ENCODE peak calls at places on chromosomes 2 and 18, in four cellular contexts. K, U, B and W are unnamed samples.

GRCh38 chr18:2692508-2692907 is 37.0 kb downstream of the SMCHD1 start:
- DNase-seq in K (no peak), U (no peak), B (no peak), W (no peak)

GRCh38 chr2:10187661-10188060 is 65.1 kb downstream of the RRM2 start:
- DNase-seq in K (no peak), U (no peak), B (no peak), W (no peak)

GRCh38 chr2:25700221-25700660 is 26.9 kb upstream of the DTNB start:
- DNase-seq in K (peak), U (no peak), B (no peak), W (no peak)

GRCh38 chr2:240820014-240820606 is at the start of gene KIF1A:
- DNase-seq in K (no peak), U (peak), B (no peak), W (no peak)

GRCh38 chr18:77143196-77143595 is 10.6 kb upstream of the MBP start:
- DNase-seq in K (no peak), U (no peak), B (no peak), W (no peak)

GRCh38 chr18:58754544-58755068 is 83.3 kb downstream of the MALT1 start:
- DNase-seq in K (no peak), U (no peak), B (peak), W (no peak)

GRCh38 chr18:63578357-63578958 is 8.7 kb upstream of the SERPINB13 start:
- DNase-seq in K (no peak), U (peak), B (no peak), W (no peak)

GRCh38 chr2:200658278-200658864 is 72.6 kb downstream of the AOX1 start:
- DNase-seq in K (no peak), U (no peak), B (no peak), W (no peak)

GRCh38 chr2:238872026-238872425 is 24.1 kb downstream of the TWIST2 start:
- DNase-seq in K (no peak), U (no peak), B (no peak), W (no peak)

GRCh38 chr2:164810843-164811242 is 30.8 kb downstream of the COBLL1 start:
- DNase-seq in K (no peak), U (no peak), B (no peak), W (no peak)

GRCh38 chr18:6884944-6885343 is 155.4 kb downstream of the ARHGAP28 start:
- DNase-seq in K (no peak), U (no peak), B (no peak), W (no peak)

GRCh38 chr2:186841940-186842339 is 7.0 kb downstream of the ZSWIM2 start:
- DNase-seq in K (no peak), U (no peak), B (no peak), W (no peak)

GRCh38 chr2:178268435-178268834 is 74.1 kb downstream of the OSBPL6 start:
- DNase-seq in K (no peak), U (no peak), B (no peak), W (no peak)

GRCh38 chr2:149160701-149161217 is 122.3 kb downstream of the LYPD6B start:
- DNase-seq in K (no peak), U (no peak), B (no peak), W (no peak)

GRCh38 chr2:44348385-44348784 is 12.9 kb downstream of the PREPL start:
- DNase-seq in K (no peak), U (no peak), B (no peak), W (no peak)

GRCh38 chr2:152453129-152453642 is 118.2 kb downstream of the FMNL2 start:
- DNase-seq in K (no peak), U (peak), B (no peak), W (no peak)

GRCh38 chr18:12694032-12694431 is 8.5 kb downstream of the CEP76 start:
- DNase-seq in K (no peak), U (no peak), B (no peak), W (no peak)

GRCh38 chr2:43484323-43484930 is 111.4 kb downstream of the THADA start:
- DNase-seq in K (peak), U (no peak), B (no peak), W (no peak)

GRCh38 chr2:217794133-217794986 is 208.4 kb downstream of the TNS1 start:
- DNase-seq in K (no peak), U (no peak), B (no peak), W (peak)

GRCh38 chr2:215410932-215411285 is 25.0 kb downstream of the FN1 start:
- DNase-seq in K (peak), U (no peak), B (no peak), W (no peak)

GRCh38 chr2:112920923-112921532 is 10.1 kb downstream of the IL37 start:
- DNase-seq in K (peak), U (no peak), B (no peak), W (no peak)

GRCh38 chr18:28581503-28582169 is 404.7 kb upstream of the CDH2 start:
- DNase-seq in K (no peak), U (no peak), B (no peak), W (no peak)

GRCh38 chr2:26355038-26355995 is 8.7 kb upstream of the ADGRF3 start:
- DNase-seq in K (peak), U (no peak), B (no peak), W (no peak)

GRCh38 chr18:51190000-51190399 is 7.5 kb downstream of the MEX3C start:
- DNase-seq in K (no peak), U (no peak), B (no peak), W (no peak)

GRCh38 chr18:48924621-48925601 is 25.9 kb downstream of the SMAD7 start:
- DNase-seq in K (no peak), U (no peak), B (no peak), W (no peak)

DNA sequence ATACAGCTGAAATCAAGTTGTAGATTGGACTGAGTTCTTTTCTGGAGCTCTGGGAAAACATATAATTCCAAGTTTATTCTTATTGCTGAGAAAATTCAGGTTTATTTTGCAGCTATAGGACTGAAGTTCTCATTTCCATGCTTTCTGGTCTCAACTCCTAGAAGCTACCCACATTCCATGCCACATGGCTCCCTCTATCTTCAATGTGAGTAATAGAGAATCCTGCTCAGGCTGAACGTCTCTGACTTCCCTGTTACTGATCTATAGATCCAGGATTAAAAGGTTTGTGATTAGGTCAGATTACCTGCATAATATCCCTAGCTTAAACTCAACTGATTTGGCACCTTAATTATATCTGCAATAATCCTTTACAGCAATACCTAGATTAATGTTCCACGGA is 453.8 kb upstream of the MC4R start:
- DNase-seq in K (no peak), U (no peak), B (no peak), W (no peak)
- TF ChIP-seq CTCF in K (no peak), U (no peak), B (no peak), W (no peak)

DNA sequence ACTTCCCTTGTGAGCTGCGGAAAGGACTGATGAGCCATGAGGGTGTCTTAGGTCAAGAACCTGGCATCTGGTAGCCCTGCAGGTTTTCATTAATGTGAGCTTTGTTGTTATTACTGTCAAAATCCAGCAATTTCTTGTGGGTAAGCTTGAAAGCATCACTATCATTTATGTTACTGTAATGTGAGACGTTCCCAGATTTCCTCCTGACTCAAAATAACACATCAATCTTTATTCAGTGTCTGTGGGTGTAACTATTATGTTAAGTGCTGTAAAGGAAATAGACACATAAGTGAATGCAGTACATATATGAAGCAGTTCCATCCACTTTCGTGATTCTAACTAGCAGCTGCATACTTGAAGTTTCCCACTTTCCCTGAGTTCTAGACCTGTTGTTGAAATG is 89.8 kb downstream of the FHOD3 start:
- DNase-seq in K (no peak), U (no peak), B (no peak), W (no peak)
- TF ChIP-seq CTCF in K (no peak), U (no peak), B (no peak), W (no peak)

DNA sequence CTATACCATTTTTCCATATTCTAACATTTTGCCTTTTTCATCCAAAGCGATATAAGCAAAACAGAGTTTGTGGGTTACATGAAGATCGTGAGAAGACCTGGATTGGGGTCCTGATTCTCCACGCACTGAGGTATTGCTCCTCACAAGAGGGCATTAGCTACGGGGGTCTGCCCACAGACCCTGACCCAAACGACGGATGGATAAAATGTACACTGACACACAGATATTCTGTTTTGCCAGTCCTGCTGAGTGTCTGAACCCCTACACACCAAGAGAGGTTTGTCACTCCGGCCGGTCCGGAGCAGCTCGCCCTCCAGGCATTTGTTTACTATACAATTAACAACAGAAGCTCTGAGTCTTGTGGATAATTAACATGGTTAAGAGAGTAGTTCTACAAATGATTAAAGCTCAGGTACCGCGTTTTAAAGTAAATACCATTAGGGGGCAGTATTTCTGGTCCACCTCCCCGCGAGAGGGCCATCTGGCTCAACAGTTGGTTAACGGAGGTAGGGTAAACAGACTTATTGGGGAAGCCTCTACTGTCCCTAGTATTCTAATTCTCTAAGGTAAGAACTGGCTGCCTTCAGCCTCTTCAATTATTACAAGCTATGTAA is 28.4 kb downstream of the SCYGR8 start:
- DNase-seq in K (no peak), U (no peak), B (no peak), W (no peak)
- TF ChIP-seq CTCF in K (no peak), U (peak), B (peak), W (no peak)

GRCh38 chr2:234305846-234306245 is 191.0 kb downstream of the ARL4C start:
- DNase-seq in K (no peak), U (no peak), B (no peak), W (no peak)
- TF ChIP-seq CTCF in K (no peak), U (no peak), B (no peak), W (no peak)